ENCODE peak calls at places on chromosomes 13 and 19, in four cellular contexts. C is A549, H is breast epithelium, E is ovary. V is an unnamed sample.
A peak's percentile ranks its signal among the peaks of the same experiment; 100 is the strongest.

GRCh38 chr13:87677334-87678234 is 6.4 kb downstream of the SLITRK5 start:
- DNase-seq in H (no peak), E (no peak), C (no peak), V (no peak)

GRCh38 chr19:43872547-43873336 is 45.6 kb downstream of the ZNF283 start:
- DNase-seq in E (no peak), C (no peak), H (no peak), V (no peak)

GRCh38 chr13:111225184-111225583 is 95.3 kb upstream of the TEX29 start:
- DNase-seq in H (no peak), E (no peak), C (no peak), V (no peak)

GRCh38 chr13:59979589-59979988 is 184.1 kb downstream of the DIAPH3 start:
- DNase-seq in C (no peak), H (no peak), E (no peak), V (no peak)

GRCh38 chr13:60090579-60090978 is 73.1 kb downstream of the DIAPH3 start:
- DNase-seq in E (no peak), C (no peak), H (no peak), V (no peak)

GRCh38 chr19:14003279-14004051 is 2.7 kb downstream of the RFX1 start:
- DNase-seq in E (no peak), C (no peak), H (no peak), V (no peak)

GRCh38 chr13:92488249-92488845 is 738.3 kb upstream of the GPC6 start:
- DNase-seq in H (no peak), E (no peak), C (no peak), V (no peak)

GRCh38 chr13:57352114-57352513 is 185.1 kb downstream of the PRR20E start:
- DNase-seq in H (no peak), E (no peak), C (no peak), V (no peak)

GRCh38 chr19:7522072-7522922 is at the start of gene MCOLN1:
- DNase-seq in E (peak; percentile 100), H (peak; percentile 99), C (peak; percentile 99), V (peak; percentile 99)

GRCh38 chr13:38804536-38804935 is 117.7 kb downstream of the FREM2 start:
- DNase-seq in C (no peak), H (no peak), E (no peak), V (no peak)

GRCh38 chr13:45340422-45341033 is 455 bp downstream of the TPT1 start:
- DNase-seq in C (peak; percentile 47), H (peak; percentile 86), E (peak; percentile 95), V (peak; percentile 95)

DNA sequence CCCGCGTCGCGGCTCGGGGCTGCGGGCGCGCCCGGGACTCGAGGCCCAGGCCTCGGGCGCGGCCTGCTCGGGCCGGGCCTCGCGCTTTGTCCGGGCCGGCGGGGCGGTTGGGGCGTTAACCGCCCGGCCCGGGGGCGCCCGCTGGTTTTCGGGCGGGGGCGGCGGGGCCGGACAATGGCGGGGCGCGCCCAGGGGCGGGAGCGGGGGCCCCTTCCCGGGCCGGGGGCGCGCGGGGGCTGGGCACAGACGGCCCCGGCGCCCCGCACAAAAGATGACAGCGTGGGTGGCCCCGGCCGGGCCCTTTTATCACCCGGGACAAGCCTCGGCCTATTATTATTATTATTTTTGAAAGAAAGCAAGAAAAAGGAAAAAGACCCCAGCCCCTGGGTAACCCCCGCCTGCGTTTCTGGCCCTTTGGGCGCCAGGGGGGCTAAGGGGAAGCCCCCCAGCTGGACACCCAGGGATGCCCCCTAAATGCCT is 419 bp downstream of the KDM4B start:
- DNase-seq in C (no peak), H (no peak), E (no peak), V (no peak)
- TF ChIP-seq POLR2A in C (no peak), H (no peak), E (no peak), V (no peak)

GRCh38 chr13:73273737-73274136 is 214.9 kb downstream of the KLF5 start:
- DNase-seq in E (no peak), H (no peak), C (no peak), V (no peak)

GRCh38 chr13:73274147-73274546 is 215.3 kb downstream of the KLF5 start:
- DNase-seq in E (no peak), C (no peak), H (no peak), V (no peak)

GRCh38 chr13:73272831-73273230 is 214.0 kb downstream of the KLF5 start:
- DNase-seq in H (no peak), C (no peak), E (no peak), V (no peak)

GRCh38 chr13:73273276-73273675 is 214.5 kb downstream of the KLF5 start:
- DNase-seq in E (no peak), H (no peak), C (no peak), V (no peak)

DNA sequence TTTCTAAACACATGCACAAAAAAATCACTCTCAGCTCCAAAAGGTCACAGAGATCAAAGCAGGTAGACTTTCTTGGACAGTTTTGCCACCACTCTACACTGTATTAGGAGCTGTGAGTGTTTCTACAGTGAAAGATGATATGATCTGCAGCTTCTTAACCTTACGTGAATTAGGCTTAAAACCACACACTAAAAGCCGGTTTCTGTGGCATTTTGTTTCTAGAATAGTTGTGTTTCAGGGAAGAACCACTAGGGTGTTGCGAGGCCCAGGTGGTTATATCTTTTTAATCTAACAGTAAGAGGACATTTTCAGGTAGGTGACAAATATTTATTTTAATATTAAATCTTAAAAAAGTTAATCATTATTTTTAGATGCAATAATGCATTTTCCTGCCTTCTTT is 216.4 kb downstream of the KLF5 start:
- DNase-seq in E (no peak), C (no peak), H (no peak), V (no peak)
- TF ChIP-seq CTCF in E (no peak), C (no peak), H (no peak), V (no peak)

GRCh38 chr19:36047835-36048234 is 6.2 kb downstream of the THAP8 start:
- DNase-seq in E (no peak), C (no peak), H (no peak), V (no peak)

GRCh38 chr19:36051236-36051635 is 2.8 kb downstream of the THAP8 start:
- DNase-seq in E (no peak), H (no peak), C (no peak), V (no peak)

GRCh38 chr19:36046443-36047050 is 7.5 kb downstream of the THAP8 start:
- DNase-seq in C (no peak), H (no peak), E (no peak), V (no peak)

GRCh38 chr19:36051637-36052036 is 2.4 kb downstream of the THAP8 start:
- DNase-seq in E (no peak), C (no peak), H (no peak), V (no peak)

GRCh38 chr19:36049080-36049698 is 4.9 kb downstream of the THAP8 start:
- DNase-seq in C (no peak), H (no peak), E (no peak), V (no peak)
- H3K27ac ChIP-seq in C (no peak overlapping the region), H (no peak overlapping the region), E (no peak overlapping the region), V (no peak overlapping the region)

DNA sequence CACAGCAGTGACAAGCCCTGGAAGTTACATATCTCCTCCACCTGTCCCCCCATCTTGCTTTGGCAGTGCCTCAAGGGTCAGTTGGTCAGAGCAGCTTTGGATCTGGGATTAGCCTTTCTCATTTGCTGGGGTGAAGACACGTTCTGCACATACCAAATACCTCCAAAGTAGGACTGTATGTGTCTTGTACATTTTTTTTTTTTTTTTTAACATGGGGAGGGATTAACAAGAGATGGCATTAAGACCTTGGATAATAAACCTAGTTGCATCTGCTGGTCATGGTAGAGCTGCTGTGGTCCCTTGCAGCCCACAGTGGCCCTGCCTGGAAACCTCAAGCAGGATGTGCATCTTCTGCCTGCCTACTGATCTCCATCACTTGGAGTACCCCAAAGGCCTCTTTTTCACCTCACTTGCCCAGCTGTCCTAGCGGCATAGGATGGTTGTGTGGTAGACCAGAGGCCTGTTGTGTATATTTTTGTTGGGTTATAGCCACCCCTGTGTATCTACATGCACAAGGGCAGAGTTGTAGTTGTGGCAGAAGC is 2.5 kb downstream of the RPS19 start:
- DNase-seq in H (no peak), C (no peak), E (no peak), V (no peak)
- TF ChIP-seq POLR2A in H (no peak), C (no peak), E (no peak), V (no peak)

GRCh38 chr13:48542581-48543341 is 9.9 kb upstream of the RCBTB2 start:
- DNase-seq in C (no peak), H (peak; percentile 24), E (peak; percentile 64), V (peak; percentile 79)
- TF ChIP-seq CTCF in C (no peak), H (no peak), E (no peak), V (no peak)

V was measured in gastrocnemius medialis.